ENCODE peak calls at places on chromosomes 5 and 9, in five cellular contexts. L is pons, V is RPMI7951, W is NCI-H2081 treated with DMSO at 0.1 percent for 48 hours, X is HTR-8/SVneo. O is an unnamed sample.

GRCh38 chr5:143674469-143674786 is 137.5 kb upstream of the HMHB1 start:
- DNase-seq in X (no peak), V (no peak), W (no peak), L (no peak), O (no peak)

GRCh38 chr5:142428036-142428772 is 103.4 kb upstream of the SPRY4 start:
- DNase-seq in W (no peak), X (no peak), L (no peak), V (no peak), O (no peak)

GRCh38 chr9:15697459-15697858 is 144.6 kb downstream of the CCDC171 start:
- DNase-seq in V (peak), X (peak), L (no peak), W (no peak), O (no peak)

GRCh38 chr9:121700831-121701419 is 49.5 kb downstream of the DAB2IP start:
- DNase-seq in V (no peak), W (no peak), X (no peak), L (no peak), O (no peak)

GRCh38 chr9:97979778-97980478 is 3.2 kb upstream of the ANP32B start:
- DNase-seq in V (no peak), W (no peak), L (peak), X (no peak), O (no peak)

GRCh38 chr5:83895860-83896259 is 175.2 kb upstream of the HAPLN1 start:
- DNase-seq in V (peak), W (no peak), X (no peak), L (no peak), O (no peak)

GRCh38 chr5:150000990-150001659 is 586 bp downstream of the HMGXB3 start:
- DNase-seq in X (no peak), V (peak), W (no peak), L (no peak), O (peak)

GRCh38 chr5:38666668-38667498 is 110.4 kb upstream of the LIFR start:
- DNase-seq in X (peak), W (no peak), L (no peak), V (peak), O (peak)

GRCh38 chr9:133121200-133122166 is at the start of gene RALGDS:
- DNase-seq in V (peak), L (peak), X (peak), W (no peak), O (peak)

GRCh38 chr5:131581710-131582109 is 53.3 kb downstream of the RAPGEF6 start:
- DNase-seq in X (no peak), V (no peak), L (no peak), W (no peak), O (no peak)

GRCh38 chr5:179203248-179203647 is 142.0 kb downstream of the ADAMTS2 start:
- DNase-seq in V (no peak), L (no peak), W (no peak), X (no peak), O (no peak)

GRCh38 chr9:136587944-136588662 is 42.3 kb upstream of the NOTCH1 start:
- DNase-seq in L (no peak), W (no peak), X (no peak), V (no peak), O (peak)

GRCh38 chr9:136977223-136978072 is at the start of gene PTGDS:
- DNase-seq in L (peak), V (no peak), W (no peak), X (no peak), O (no peak)

GRCh38 chr5:172002840-172003512 is 3.5 kb downstream of the FBXW11 start:
- DNase-seq in L (no peak), X (no peak), W (no peak), V (no peak), O (no peak)

GRCh38 chr5:64108674-64109073 is 57.0 kb upstream of the RNF180 start:
- DNase-seq in L (no peak), V (no peak), X (no peak), W (no peak), O (no peak)

GRCh38 chr9:121788686-121789366 is 137.4 kb downstream of the DAB2IP start:
- DNase-seq in L (no peak), W (no peak), V (no peak), X (no peak), O (no peak)

GRCh38 chr9:133054966-133055365 is 6.8 kb upstream of the CEL start:
- DNase-seq in X (no peak), L (no peak), W (no peak), V (no peak), O (no peak)

GRCh38 chr5:154523704-154524103 is 45.7 kb upstream of the HAND1 start:
- DNase-seq in W (no peak), L (no peak), X (no peak), V (peak), O (no peak)

GRCh38 chr5:160260881-160261815 is 31.8 kb downstream of the FABP6 start:
- DNase-seq in X (no peak), V (no peak), W (no peak), L (no peak), O (peak)

GRCh38 chr5:141623197-141623596 is 4.4 kb upstream of the DIAPH1 start:
- DNase-seq in W (no peak), V (no peak), X (no peak), L (peak), O (no peak)

GRCh38 chr5:53560506-53561191 is at the start of gene NDUFS4:
- DNase-seq in L (peak), X (peak), V (peak), W (peak), O (peak)

GRCh38 chr9:118230319-118230718 is 526.1 kb downstream of the TLR4 start:
- DNase-seq in L (no peak), W (no peak), V (peak), X (peak), O (no peak)

GRCh38 chr5:120151181-120151580 is 312.9 kb upstream of the PRR16 start:
- DNase-seq in V (no peak), X (no peak), W (no peak), L (no peak), O (no peak)

GRCh38 chr9:110189001-110189400 is 19.0 kb downstream of the C9orf152 start:
- DNase-seq in W (no peak), X (no peak), V (no peak), L (peak), O (no peak)

GRCh38 chr9:131731237-131731995 is 8.5 kb downstream of the RAPGEF1 start:
- DNase-seq in W (no peak), V (no peak), L (no peak), X (no peak), O (no peak)

GRCh38 chr9:134210908-134211810 is 46.8 kb upstream of the RNU6ATAC start:
- DNase-seq in W (no peak), V (no peak), X (no peak), L (peak), O (no peak)

GRCh38 chr5:176947847-176948246 is 48.7 kb upstream of the HK3 start:
- DNase-seq in X (no peak), W (no peak), L (no peak), V (no peak), O (no peak)

GRCh38 chr5:180127682-180128670 is 56.4 kb upstream of the RNF130 start:
- DNase-seq in X (no peak), V (no peak), L (no peak), W (no peak), O (no peak)

O was measured in K562.